ENCODE peak calls at places on chromosomes 12 and 14, in four cellular contexts. O is ovary, G is SK-N-SH, S is heart left ventricle. D is an unnamed sample.

GRCh38 chr12:4809449-4810218 is 89.4 kb downstream of the GALNT8 start:
- DNase-seq in O (no peak), G (peak), S (no peak), D (no peak)

GRCh38 chr12:14554281-14555008 is 13.2 kb downstream of the PLBD1 start:
- DNase-seq in O (peak), G (no peak), S (peak), D (no peak)

GRCh38 chr14:105884808-105885281 is 358.5 kb downstream of the TMEM121 start:
- DNase-seq in O (peak), G (no peak), S (peak), D (peak)

GRCh38 chr14:101603096-101603495 is 41.8 kb downstream of the DIO3 start:
- DNase-seq in O (peak), G (no peak), S (no peak), D (no peak)

GRCh38 chr14:94394594-94395305 is 6.3 kb upstream of the SERPINA1 start:
- DNase-seq in O (no peak), G (no peak), S (peak), D (no peak)

GRCh38 chr14:64768401-64769095 is 64.3 kb downstream of the PLEKHG3 start:
- DNase-seq in O (no peak), G (no peak), S (peak), D (no peak)

GRCh38 chr12:10392394-10392930 is 2.6 kb upstream of the KLRK1 start:
- DNase-seq in O (peak), G (no peak), S (peak), D (no peak)

GRCh38 chr14:102922490-102923200 is at the start of gene AMN:
- DNase-seq in O (no peak), G (peak), S (peak), D (no peak)

GRCh38 chr14:85336257-85336656 is 193.7 kb upstream of the FLRT2 start:
- DNase-seq in O (no peak), G (no peak), S (no peak), D (no peak)

GRCh38 chr12:116288735-116289134 is 11.2 kb upstream of the MED13L start:
- DNase-seq in O (no peak), G (no peak), S (no peak), D (no peak)

GRCh38 chr12:93376436-93377251 is 1.1 kb upstream of the NUDT4 start:
- DNase-seq in O (peak), G (no peak), S (peak), D (peak)
- TF ChIP-seq CTCF in O (no peak), G (no peak), S (no peak), D (no peak)

GRCh38 chr14:104724981-104725771 is 1.1 kb downstream of the ADSS1 start:
- DNase-seq in O (no peak), G (peak), S (peak), D (no peak)
- TF ChIP-seq CTCF in O (no peak), G (peak), S (peak), D (peak)

DNA sequence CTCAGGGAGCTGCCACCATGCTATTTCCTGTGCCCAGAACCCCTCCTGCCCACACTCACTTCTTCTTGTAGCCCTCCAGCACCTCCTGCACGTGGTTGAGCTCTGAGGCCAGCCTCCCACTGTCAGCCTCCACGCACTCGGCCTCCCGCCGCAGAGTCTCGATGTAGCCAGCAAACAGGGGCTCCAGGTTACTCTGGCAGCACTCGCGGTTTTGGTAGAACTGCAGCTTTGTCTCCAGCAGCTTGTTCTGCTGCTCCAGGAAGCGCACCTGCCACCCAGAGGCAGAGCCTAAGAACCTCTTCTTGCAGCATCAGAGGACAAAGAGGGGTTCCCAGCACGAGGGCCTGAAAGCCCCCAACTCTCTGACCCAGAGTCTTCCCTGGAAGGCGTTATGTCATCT is 2.1 kb downstream of the KRT83 start:
- DNase-seq in O (no peak), G (no peak), S (no peak), D (no peak)
- TF ChIP-seq CTCF in O (no peak), G (no peak), S (no peak), D (peak)

GRCh38 chr12:12265571-12266388 is 1.1 kb downstream of the LRP6 start:
- DNase-seq in O (no peak), G (peak), S (no peak), D (no peak)

GRCh38 chr12:12267801-12268200 is 957 bp upstream of the LRP6 start:
- DNase-seq in O (no peak), G (peak), S (no peak), D (peak)

GRCh38 chr12:12266389-12266872 is 413 bp downstream of the LRP6 start:
- DNase-seq in O (peak), G (peak), S (peak), D (peak)

GRCh38 chr12:12265035-12265434 is 1.8 kb downstream of the LRP6 start:
- DNase-seq in O (no peak), G (no peak), S (no peak), D (no peak)

DNA sequence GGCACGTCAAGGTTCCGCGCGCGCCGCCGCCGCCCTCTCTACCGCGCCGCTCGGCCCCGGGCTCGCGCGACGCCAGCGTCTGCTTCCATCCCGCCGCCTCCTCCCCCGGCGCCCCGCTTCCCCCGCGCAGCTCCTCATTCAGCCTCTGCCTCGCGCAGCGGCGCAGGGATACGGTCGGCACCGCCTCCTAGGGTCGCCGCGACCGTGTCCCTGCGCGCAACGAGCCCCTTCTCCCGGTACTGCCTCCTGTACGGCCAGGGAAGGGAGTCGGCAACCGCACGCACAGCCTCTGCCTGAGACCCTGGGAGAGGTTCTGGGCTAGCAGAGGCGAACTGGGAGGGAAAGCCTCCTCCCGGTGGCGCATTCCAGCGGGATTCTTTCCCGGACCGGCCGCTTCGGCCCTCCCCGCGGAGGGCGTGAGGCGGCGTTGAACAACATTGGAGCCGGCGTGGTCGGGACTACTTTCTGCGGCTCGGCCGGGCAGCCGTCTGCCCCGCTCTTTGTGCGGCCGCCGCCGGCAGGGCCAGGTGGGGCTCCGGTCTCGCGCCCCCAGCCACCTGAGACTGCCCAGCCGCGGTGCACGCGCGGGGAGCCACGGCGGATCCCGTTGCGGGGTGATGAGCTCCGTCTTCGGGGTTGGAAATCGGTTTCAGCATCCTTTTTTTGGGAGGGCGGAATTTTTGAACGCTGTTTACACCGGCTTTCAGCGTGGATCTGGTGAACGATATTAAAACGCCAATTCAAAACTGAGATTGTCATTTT is at the start of gene LRP6:
- DNase-seq in O (peak), G (peak), S (peak), D (peak)
- TF ChIP-seq CTCF in O (no peak), G (no peak), S (no peak), D (no peak)

D was measured in WERI-Rb-1.